ENCODE peak calls at places on chromosome 2, in four cellular contexts. Q, E, Y and N are unnamed samples.

GRCh38 chr2:216205486-216205885 is 96.3 kb downstream of the XRCC5 start:
- DNase-seq in Y (no peak), E (no peak), Q (no peak), N (no peak)

GRCh38 chr2:111159640-111160039 is 38.9 kb downstream of the BCL2L11 start:
- DNase-seq in E (no peak), Q (no peak), Y (no peak), N (no peak)

GRCh38 chr2:65050931-65051330 is 5.3 kb upstream of the CEP68 start:
- DNase-seq in Y (no peak), E (no peak), Q (no peak), N (no peak)

GRCh38 chr2:32456808-32457207 is 100.0 kb downstream of the BIRC6 start:
- DNase-seq in Y (no peak), E (no peak), Q (no peak), N (no peak)

GRCh38 chr2:86223682-86224560 is 24.7 kb downstream of the MRPL35 start:
- DNase-seq in Y (no peak), Q (no peak), E (no peak), N (no peak)

GRCh38 chr2:200219400-200220113 is 86.9 kb upstream of the SPATS2L start:
- DNase-seq in Y (no peak), E (no peak), Q (no peak), N (no peak)

GRCh38 chr2:16615687-16616615 is 49.7 kb downstream of the CYRIA start:
- DNase-seq in Q (no peak), Y (no peak), E (peak), N (no peak)

GRCh38 chr2:223044092-223044836 is 7.7 kb upstream of the KCNE4 start:
- DNase-seq in Y (no peak), Q (no peak), E (no peak), N (no peak)

GRCh38 chr2:143936758-143937562 is 583.0 kb downstream of the ZEB2 start:
- DNase-seq in Y (peak), Q (peak), E (peak), N (no peak)

GRCh38 chr2:236106761-236107160 is 61.4 kb downstream of the GBX2 start:
- DNase-seq in E (no peak), Q (no peak), Y (no peak), N (no peak)

GRCh38 chr2:195202163-195202845 is 454.7 kb upstream of the SLC39A10 start:
- DNase-seq in Y (no peak), Q (no peak), E (no peak), N (no peak)

GRCh38 chr2:16128746-16129610 is 188.6 kb downstream of the MYCN start:
- DNase-seq in Y (no peak), Q (no peak), E (no peak), N (no peak)

GRCh38 chr2:108217211-108217610 is 22.6 kb upstream of the SULT1C3 start:
- DNase-seq in Y (no peak), Q (no peak), E (no peak), N (no peak)

GRCh38 chr2:161123531-161124030 is 36.6 kb upstream of the TANK start:
- DNase-seq in Q (peak), E (no peak), Y (no peak), N (peak)

GRCh38 chr2:64951306-64951953 is 37.8 kb upstream of the SLC1A4 start:
- DNase-seq in Q (no peak), E (no peak), Y (no peak), N (no peak)

GRCh38 chr2:217807753-217808152 is 195.0 kb downstream of the TNS1 start:
- DNase-seq in E (no peak), Y (no peak), Q (no peak), N (no peak)

GRCh38 chr2:40257812-40258457 is 194.0 kb downstream of the SLC8A1 start:
- DNase-seq in Q (no peak), E (no peak), Y (no peak), N (no peak)

GRCh38 chr2:202035089-202035940 is 1.7 kb downstream of the FZD7 start:
- DNase-seq in Q (no peak), Y (no peak), E (peak), N (no peak)

GRCh38 chr2:19916385-19916784 is 14.6 kb upstream of the TTC32 start:
- DNase-seq in E (peak), Y (no peak), Q (no peak), N (no peak)

GRCh38 chr2:3606370-3607124 is 11.6 kb downstream of the COLEC11 start:
- DNase-seq in E (no peak), Y (no peak), Q (no peak), N (no peak)

GRCh38 chr2:19178175-19178574 is 180.2 kb downstream of the OSR1 start:
- DNase-seq in Y (no peak), E (no peak), Q (no peak), N (no peak)